ENCODE peak calls at places on chromosomes 16 and 17, in nine cellular contexts. K is NCI-H1092 treated with DMSO at 0.1 percent for 48 hours; T is thoracic aorta; I is prostate gland; S is ELF-1; A is activated CD4-positive, alpha-beta T cell treated with anti-CD3 and anti-CD28 coated beads, Interleukin-2, amount 10 ng/mL, durations not matched to agents 7 days and 5 days; N is cardiac muscle cell; V is left ventricle myocardium superior; Y is naive thymus-derived CD8-positive, alpha-beta T cell. F is an unnamed sample.

GRCh38 chr17:33739714-33740113 is 446.6 kb upstream of the ASIC2 start:
- DNase-seq in N (no peak), Y (no peak), A (no peak), K (no peak), S (no peak), I (no peak), V (no peak), T (no peak), F (no peak)

GRCh38 chr16:68486671-68487495 is 38.6 kb upstream of the SMPD3 start:
- DNase-seq in A (no peak), N (no peak), K (peak; percentile 76), V (no peak), I (no peak), S (peak; percentile 54), T (no peak), Y (no peak), F (no peak)

GRCh38 chr17:7296189-7296861 is 1.9 kb upstream of the YBX2 start:
- DNase-seq in A (peak; percentile 62), N (peak; percentile 87), Y (peak; percentile 30), T (no peak), V (peak; percentile 93), K (peak; percentile 54), S (peak; percentile 97), I (peak; percentile 73), F (peak; percentile 69)

GRCh38 chr17:40791116-40791515 is 8.6 kb downstream of the KRT28 start:
- DNase-seq in K (no peak), I (no peak), N (no peak), V (no peak), A (no peak), S (no peak), T (no peak), Y (no peak), F (no peak)

GRCh38 chr16:64153718-64154117 is 968.1 kb downstream of the CDH11 start:
- DNase-seq in K (no peak), N (no peak), I (no peak), A (no peak), T (no peak), S (no peak), V (no peak), Y (no peak), F (no peak)

GRCh38 chr17:66542967-66543525 is 240.6 kb downstream of the PRKCA start:
- DNase-seq in Y (no peak), I (no peak), T (no peak), S (no peak), N (peak; percentile 72), K (no peak), V (no peak), A (no peak), F (no peak)

GRCh38 chr17:6394055-6394454 is 40.9 kb downstream of the AIPL1 start:
- DNase-seq in A (no peak), T (no peak), N (no peak), V (no peak), K (no peak), I (no peak), S (peak; percentile 23), Y (no peak), F (no peak)

GRCh38 chr16:57600048-57600835 is 28.2 kb upstream of the ADGRG1 start:
- DNase-seq in N (peak; percentile 60), A (no peak), K (peak; percentile 16), I (peak; percentile 53), V (peak; percentile 53), S (peak; percentile 82), Y (no peak), T (no peak), F (peak; percentile 88)

GRCh38 chr16:30728904-30729672 is 19.1 kb upstream of the PHKG2 start:
- DNase-seq in K (no peak), V (peak; percentile 46), T (no peak), A (no peak), I (no peak), S (no peak), Y (no peak), N (no peak), F (no peak)

GRCh38 chr17:8502100-8502499 is 66.4 kb downstream of the NDEL1 start:
- DNase-seq in I (no peak), V (no peak), T (no peak), N (no peak), S (no peak), A (no peak), Y (no peak), K (no peak), F (no peak)

GRCh38 chr16:9012848-9013507 is 49.3 kb upstream of the USP7 start:
- DNase-seq in V (peak; percentile 37), N (peak; percentile 23), K (peak; percentile 50), S (peak; percentile 81), I (no peak), A (no peak), Y (no peak), T (no peak), F (no peak)

GRCh38 chr16:46789499-46790414 is 41.2 kb downstream of the C16orf87 start:
- DNase-seq in T (peak; percentile 19), V (peak; percentile 87), Y (peak; percentile 59), I (peak; percentile 73), K (no peak), A (peak; percentile 80), N (peak; percentile 68), S (peak; percentile 84), F (peak; percentile 77)

F was measured in Caco-2.